ENCODE peak calls at places on chromosome 17, in ten cellular contexts. P, A, E, C, Z, V, Y, T, J and U are unnamed samples.

GRCh38 chr17:59101178-59101577 is 5.5 kb downstream of the TRIM37 start:
- DNase-seq in Z (no peak), A (no peak), J (no peak), E (no peak), V (no peak), C (no peak), P (no peak), Y (no peak), T (no peak), U (no peak)

GRCh38 chr17:78780852-78781338 is 1.2 kb downstream of the CYTH1 start:
- DNase-seq in T (no peak), Z (no peak), V (no peak), P (no peak), J (no peak), A (no peak), Y (no peak), E (no peak), C (no peak), U (no peak)

GRCh38 chr17:58120195-58120822 is 27.9 kb upstream of the OR4D1 start:
- DNase-seq in T (no peak), P (no peak), J (no peak), Y (peak), A (no peak), Z (peak), C (no peak), E (no peak), V (peak), U (peak)

GRCh38 chr17:12113156-12113555 is 92.5 kb downstream of the MAP2K4 start:
- DNase-seq in P (no peak), T (no peak), Z (no peak), C (no peak), V (no peak), E (no peak), A (no peak), Y (no peak), J (no peak), U (no peak)

GRCh38 chr17:35116845-35117244 is 2.8 kb downstream of the RAD51D start:
- DNase-seq in E (no peak), P (no peak), J (no peak), Y (no peak), C (no peak), A (no peak), Z (no peak), T (no peak), V (no peak), U (no peak)

GRCh38 chr17:78923660-78924453 is 1.3 kb downstream of the TIMP2 start:
- DNase-seq in Z (no peak), V (peak), E (no peak), Y (no peak), P (no peak), A (no peak), C (peak), J (peak), T (peak), U (peak)

GRCh38 chr17:14833201-14833773 is 431.8 kb downstream of the PMP22 start:
- DNase-seq in Y (peak), C (no peak), V (no peak), E (no peak), P (no peak), A (no peak), J (no peak), T (no peak), Z (peak), U (no peak)

GRCh38 chr17:40348136-40348504 is 16.4 kb downstream of the GJD3 start:
- DNase-seq in Z (no peak), P (no peak), V (no peak), T (no peak), Y (no peak), E (no peak), J (no peak), C (no peak), A (no peak), U (no peak)

GRCh38 chr17:11986939-11987329 is 10.3 kb downstream of the ZNF18 start:
- DNase-seq in E (no peak), C (no peak), T (no peak), Z (peak), J (no peak), P (no peak), V (peak), A (no peak), Y (peak), U (no peak)

GRCh38 chr17:35726609-35727460 is 4.6 kb upstream of the RASL10B start:
- DNase-seq in E (peak), J (no peak), V (no peak), Z (peak), T (peak), C (no peak), Y (peak), P (peak), A (no peak), U (no peak)

GRCh38 chr17:64938925-64939474 is 19.7 kb upstream of the LRRC37A3 start:
- DNase-seq in C (peak), A (no peak), P (no peak), Y (peak), J (peak), T (no peak), V (peak), Z (peak), E (no peak), U (peak)

GRCh38 chr17:78915872-78916632 is 9.1 kb downstream of the TIMP2 start:
- DNase-seq in J (peak), T (peak), E (no peak), Y (peak), Z (peak), P (no peak), V (peak), C (no peak), A (no peak), U (no peak)

GRCh38 chr17:38451840-38452529 is 23.7 kb downstream of the ARHGAP23 start:
- DNase-seq in V (no peak), A (no peak), E (no peak), Z (peak), T (peak), P (no peak), C (no peak), J (no peak), Y (peak), U (no peak)

GRCh38 chr17:40953876-40954275 is 12.9 kb downstream of the KRT39 start:
- DNase-seq in A (no peak), J (no peak), C (no peak), V (peak), Y (peak), Z (no peak), E (no peak), P (no peak), T (no peak), U (no peak)

GRCh38 chr17:27502526-27503324 is 46.5 kb downstream of the KSR1 start:
- DNase-seq in P (no peak), J (no peak), C (no peak), A (no peak), T (no peak), Z (peak), Y (peak), E (no peak), V (no peak), U (no peak)

GRCh38 chr17:42321555-42321954 is 33.3 kb downstream of the STAT5A start:
- DNase-seq in C (no peak), V (no peak), E (no peak), T (no peak), Z (no peak), Y (no peak), J (no peak), P (no peak), A (no peak), U (no peak)

GRCh38 chr17:16439303-16439791 is 24.0 kb downstream of the TRPV2 start:
- DNase-seq in C (no peak), T (no peak), Y (peak), A (no peak), Z (peak), E (no peak), P (no peak), J (no peak), V (no peak), U (no peak)

GRCh38 chr17:16439867-16440351 is 24.5 kb downstream of the TRPV2 start:
- DNase-seq in Y (peak), A (no peak), P (no peak), T (no peak), V (no peak), E (no peak), Z (peak), C (no peak), J (no peak), U (no peak)

GRCh38 chr17:16438557-16439302 is 23.4 kb downstream of the TRPV2 start:
- DNase-seq in C (peak), E (peak), T (peak), J (peak), Y (peak), A (peak), P (peak), Z (peak), V (peak), U (peak)

GRCh38 chr17:16437083-16437482 is 21.7 kb downstream of the TRPV2 start:
- DNase-seq in Z (no peak), C (no peak), E (no peak), P (no peak), A (no peak), Y (no peak), T (no peak), J (no peak), V (no peak), U (no peak)

DNA sequence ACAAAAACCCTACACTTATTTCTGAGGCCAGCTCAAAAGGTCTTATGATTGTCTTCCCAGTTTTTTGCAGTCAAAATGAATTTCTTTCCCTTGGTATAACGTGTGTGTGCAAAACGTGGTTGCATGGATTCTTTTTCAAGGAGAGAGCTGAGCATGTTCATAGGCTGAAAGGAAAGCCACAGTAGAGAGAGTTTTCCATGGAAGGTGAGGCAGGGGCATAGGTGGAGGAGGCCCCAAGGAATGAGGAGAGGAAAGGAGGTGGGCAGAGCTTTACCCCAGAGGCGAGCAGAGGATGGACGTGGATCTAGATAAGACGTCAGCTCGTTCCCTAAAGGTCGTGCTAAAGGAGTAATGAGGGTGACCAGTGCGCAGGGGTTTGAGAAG is 22.8 kb downstream of the TRPV2 start:
- DNase-seq in V (no peak), J (no peak), C (no peak), E (no peak), P (no peak), Z (no peak), A (no peak), T (no peak), Y (no peak), U (no peak)
- TF ChIP-seq CTCF in V (no peak), J (no peak), C (no peak), E (no peak), P (no peak), Z (no peak), A (no peak), T (no peak), Y (no peak), U (no peak)

DNA sequence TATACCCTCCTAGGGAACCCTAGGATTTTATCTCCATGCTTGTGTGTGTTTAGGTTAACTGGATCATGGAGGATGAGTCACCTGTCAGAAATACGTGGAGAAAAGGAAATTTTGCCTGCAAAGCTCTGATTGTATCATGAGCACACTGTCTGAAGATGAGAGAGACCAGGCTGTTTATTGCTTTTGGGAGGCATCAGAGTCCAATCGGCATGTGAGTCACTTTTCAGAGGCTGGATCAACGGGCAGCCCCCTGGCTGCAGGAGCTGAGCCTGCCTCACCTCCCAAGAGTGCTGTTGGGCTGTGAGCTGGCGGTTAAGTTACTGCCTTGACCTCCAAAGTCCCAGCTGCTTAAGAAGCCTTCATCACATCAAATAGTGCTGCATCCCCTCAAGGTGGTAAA is 41.5 kb upstream of the MED9 start:
- DNase-seq in A (no peak), T (no peak), Y (peak), E (no peak), C (no peak), J (no peak), Z (peak), V (peak), P (no peak), U (no peak)
- TF ChIP-seq CTCF in A (no peak), T (no peak), Y (peak), E (no peak), C (no peak), J (no peak), Z (peak), V (no peak), P (no peak), U (no peak)

DNA sequence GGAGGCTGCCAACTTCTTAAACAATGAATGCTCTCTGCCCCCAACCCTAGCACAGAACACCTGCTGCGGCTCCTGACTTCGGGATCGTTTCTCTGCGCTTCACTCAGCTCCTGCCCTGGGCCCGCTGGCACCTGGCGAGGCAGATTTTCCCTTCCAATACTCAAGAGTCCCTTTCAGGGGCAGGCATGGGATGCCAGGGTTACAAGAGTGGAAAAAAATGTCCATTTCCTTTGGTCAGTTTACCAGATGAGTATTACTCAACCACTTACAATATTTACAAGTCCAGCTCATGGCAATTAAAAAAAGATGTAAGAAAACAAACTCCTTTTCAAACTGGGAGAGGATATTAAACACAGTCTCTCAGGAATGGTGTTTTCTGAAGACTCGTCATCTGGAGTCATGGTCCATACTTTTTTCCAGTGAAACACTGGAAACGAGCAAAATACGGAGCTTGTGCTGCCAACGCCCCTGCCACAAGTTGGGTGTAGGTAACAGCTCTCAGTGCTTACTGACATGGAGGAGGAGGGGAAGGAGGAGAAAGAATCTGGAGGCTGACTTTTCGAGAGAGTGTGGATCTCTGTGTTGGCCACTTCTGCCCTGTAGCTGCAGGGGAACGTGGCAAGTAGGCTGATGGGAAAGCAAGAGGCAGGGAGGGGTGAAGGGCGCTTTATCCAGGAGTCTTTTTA is 235.8 kb downstream of the NTN1 start:
- DNase-seq in Y (no peak), T (no peak), A (no peak), Z (no peak), C (no peak), V (no peak), P (no peak), J (no peak), E (no peak), U (no peak)
- TF ChIP-seq CTCF in Y (no peak), T (no peak), A (no peak), Z (no peak), C (no peak), V (no peak), P (no peak), J (no peak), E (no peak), U (no peak)

GRCh38 chr17:50184057-50184456 is 17.4 kb downstream of the COL1A1 start:
- DNase-seq in A (no peak), E (no peak), T (no peak), Z (peak), V (no peak), P (no peak), C (no peak), J (no peak), Y (no peak), U (no peak)
- TF ChIP-seq CTCF in A (no peak), E (peak), T (no peak), Z (peak), V (no peak), P (peak), C (no peak), J (no peak), Y (peak), U (no peak)

GRCh38 chr17:81713004-81713555 is 996 bp downstream of the SLC25A10 start:
- DNase-seq in A (no peak), Y (no peak), T (no peak), E (no peak), P (no peak), J (no peak), V (no peak), Z (peak), C (no peak), U (no peak)

GRCh38 chr17:81712468-81713003 is 452 bp downstream of the SLC25A10 start:
- DNase-seq in Y (no peak), P (no peak), V (peak), J (no peak), C (no peak), T (no peak), A (no peak), E (no peak), Z (peak), U (peak)

GRCh38 chr17:81713556-81714411 is 1.7 kb downstream of the SLC25A10 start:
- DNase-seq in V (no peak), Y (no peak), A (no peak), T (no peak), P (no peak), Z (no peak), J (no peak), E (no peak), C (no peak), U (no peak)

GRCh38 chr17:81710514-81711308 is 1.4 kb upstream of the SLC25A10 start:
- DNase-seq in T (no peak), Y (peak), V (no peak), A (no peak), E (no peak), P (no peak), Z (peak), J (no peak), C (no peak), U (no peak)

DNA sequence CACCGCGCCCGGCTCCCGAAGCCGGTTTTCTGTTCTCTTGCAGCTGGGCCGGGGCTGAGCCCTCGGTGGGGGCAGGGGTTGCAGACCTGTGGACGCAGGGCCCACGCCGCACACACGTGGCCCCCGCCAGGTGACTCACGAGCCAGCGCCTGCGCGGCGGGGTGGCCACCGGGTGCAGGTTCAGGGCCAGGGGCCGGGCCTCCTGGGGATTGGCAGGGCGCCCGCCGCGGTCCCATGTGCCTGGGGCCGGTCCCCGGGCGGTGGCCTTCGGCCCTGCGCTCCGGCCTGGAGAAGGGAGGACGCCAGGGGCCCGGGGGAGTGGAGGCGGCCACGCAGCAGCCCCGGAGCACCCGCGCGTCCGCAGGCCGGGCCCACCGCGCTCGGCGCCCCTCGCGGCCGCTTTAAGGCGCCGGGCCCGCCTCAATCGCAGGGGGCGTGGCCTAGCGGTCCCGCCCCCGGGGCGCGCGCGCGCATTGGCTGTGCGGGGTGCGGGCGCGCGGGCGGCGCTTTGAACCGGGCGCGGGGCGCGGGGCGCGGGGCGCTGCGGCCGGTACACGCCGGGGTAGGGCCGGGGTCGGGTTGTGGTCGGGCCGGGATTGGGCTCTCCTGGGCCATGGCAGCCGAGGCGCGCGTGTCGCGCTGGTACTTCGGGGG is at the start of gene SLC25A10:
- DNase-seq in E (peak), V (peak), P (no peak), T (peak), Y (peak), Z (peak), J (peak), A (no peak), C (peak), U (peak)
- TF ChIP-seq CTCF in E (no peak), V (no peak), P (peak), T (peak), Y (no peak), Z (no peak), J (no peak), A (peak), C (no peak), U (no peak)

DNA sequence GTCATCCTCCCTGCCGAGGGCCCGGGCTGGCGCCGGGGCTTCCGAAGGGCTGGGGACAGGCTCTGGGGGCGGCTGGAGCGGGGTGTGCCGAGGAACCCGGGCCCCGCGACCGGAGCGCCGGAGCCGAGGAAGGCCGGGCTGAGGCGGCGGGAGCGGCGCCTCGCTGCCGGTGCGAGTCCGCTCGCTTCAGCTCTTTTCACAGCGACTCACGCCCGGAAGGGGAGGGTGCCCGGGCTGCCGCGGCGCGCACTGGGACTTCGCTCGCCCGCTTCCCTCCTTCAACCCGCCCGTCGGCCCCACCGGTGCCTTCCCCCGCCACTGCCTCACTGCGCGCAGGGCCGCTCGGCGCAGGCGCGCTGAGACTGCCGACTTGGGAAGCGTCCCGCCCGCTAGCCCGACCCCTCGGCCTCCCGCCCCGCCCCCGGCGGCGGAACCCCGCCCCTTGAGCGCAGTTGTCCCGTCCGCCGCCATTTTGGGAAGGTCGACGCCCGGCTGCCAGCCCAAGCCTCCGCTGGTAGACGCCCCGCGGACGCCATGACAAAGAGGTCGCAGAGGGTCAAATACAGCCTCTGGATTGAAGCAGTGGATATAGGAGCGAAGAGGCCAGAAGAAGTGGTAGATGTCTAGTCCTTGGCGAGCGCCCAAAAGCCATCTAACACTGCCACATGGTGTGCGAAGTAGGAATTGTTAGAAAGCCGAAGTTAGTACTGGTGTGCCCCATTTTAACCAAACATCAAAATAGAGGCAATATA is at the start of gene UBE2G1:
- DNase-seq in P (peak), A (peak), Z (peak), T (peak), V (peak), J (peak), C (peak), E (peak), Y (peak), U (peak)
- TF ChIP-seq CTCF in P (peak), A (peak), Z (peak), T (no peak), V (peak), J (no peak), C (no peak), E (peak), Y (peak), U (no peak)

DNA sequence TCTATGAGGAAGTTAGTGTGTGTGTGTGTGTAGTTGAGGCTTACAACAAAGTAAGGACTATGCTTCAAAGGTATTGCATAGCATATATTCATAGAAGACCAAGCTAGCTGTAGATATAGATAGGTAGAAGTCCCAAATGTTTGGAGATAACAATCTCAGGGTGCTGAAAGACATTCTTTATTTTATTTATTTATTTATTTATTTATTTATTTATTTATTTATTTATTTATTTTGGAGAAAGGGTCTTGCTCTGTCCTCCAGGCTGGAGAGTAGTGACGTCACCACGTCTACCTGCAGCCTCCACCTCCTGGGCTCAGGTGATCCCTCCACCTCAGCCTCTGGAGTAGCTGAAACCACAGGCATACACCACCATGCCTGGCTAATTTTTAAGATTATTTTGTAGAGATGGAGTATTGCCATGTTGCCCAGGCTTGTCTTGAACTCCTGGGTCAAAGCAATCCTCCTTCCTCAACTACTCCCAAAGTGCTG is 284.6 kb upstream of the KIF2B start:
- DNase-seq in Y (no peak), C (no peak), E (no peak), T (no peak), V (no peak), P (no peak), A (no peak), J (no peak), Z (no peak), U (no peak)
- TF ChIP-seq CTCF in Y (no peak), C (no peak), E (no peak), T (no peak), V (no peak), P (no peak), A (no peak), J (no peak), Z (no peak), U (no peak)